ENCODE peak calls at places on chromosomes 2 and 18, in nine cellular contexts. One of them, this sample, is unnamed.

GRCh38 chr18:48866028-48866733 is 84.6 kb downstream of the SMAD7 start:
- DNase-seq in T-cell: no peak
- DNase-seq in EL: peak
- DNase-seq in CD8-positive, alpha-beta T cell: no peak
- DNase-seq in NCI-H1105: peak
- DNase-seq in AG04449: peak
- DNase-seq in right lobe of liver: no peak
- DNase-seq in stimulated activated CD4-positive, alpha-beta T cell treated with anti-CD3 and anti-CD28 coated beads, Interleukin-1b, Interleukin-23, amount 100 ng/mL, for 24 hours: no peak
- DNase-seq in RPMI8226: peak
- DNase-seq in this sample: no peak

GRCh38 chr18:14085770-14086458 is 46.3 kb downstream of the ZNF519 start:
- DNase-seq in T-cell: no peak
- DNase-seq in EL: no peak
- DNase-seq in CD8-positive, alpha-beta T cell: no peak
- DNase-seq in NCI-H1105: no peak
- DNase-seq in AG04449: no peak
- DNase-seq in right lobe of liver: no peak
- DNase-seq in stimulated activated CD4-positive, alpha-beta T cell treated with anti-CD3 and anti-CD28 coated beads, Interleukin-1b, Interleukin-23, amount 100 ng/mL, for 24 hours: no peak
- DNase-seq in RPMI8226: no peak
- DNase-seq in this sample: no peak

GRCh38 chr18:30971338-30971956 is 71.1 kb downstream of the DSC3 start:
- DNase-seq in T-cell: no peak
- DNase-seq in EL: peak
- DNase-seq in CD8-positive, alpha-beta T cell: no peak
- DNase-seq in NCI-H1105: peak
- DNase-seq in AG04449: no peak
- DNase-seq in right lobe of liver: no peak
- DNase-seq in stimulated activated CD4-positive, alpha-beta T cell treated with anti-CD3 and anti-CD28 coated beads, Interleukin-1b, Interleukin-23, amount 100 ng/mL, for 24 hours: no peak
- DNase-seq in RPMI8226: peak
- DNase-seq in this sample: no peak

GRCh38 chr2:191401287-191401686 is 156.1 kb downstream of the MYO1B start:
- DNase-seq in T-cell: no peak
- DNase-seq in EL: peak
- DNase-seq in CD8-positive, alpha-beta T cell: no peak
- DNase-seq in NCI-H1105: no peak
- DNase-seq in AG04449: peak
- DNase-seq in right lobe of liver: no peak
- DNase-seq in stimulated activated CD4-positive, alpha-beta T cell treated with anti-CD3 and anti-CD28 coated beads, Interleukin-1b, Interleukin-23, amount 100 ng/mL, for 24 hours: no peak
- DNase-seq in RPMI8226: no peak
- DNase-seq in this sample: no peak

GRCh38 chr18:44637210-44638051 is 43.3 kb upstream of the SETBP1 start:
- DNase-seq in T-cell: no peak
- DNase-seq in EL: peak
- DNase-seq in CD8-positive, alpha-beta T cell: no peak
- DNase-seq in NCI-H1105: no peak
- DNase-seq in AG04449: no peak
- DNase-seq in right lobe of liver: no peak
- DNase-seq in stimulated activated CD4-positive, alpha-beta T cell treated with anti-CD3 and anti-CD28 coated beads, Interleukin-1b, Interleukin-23, amount 100 ng/mL, for 24 hours: no peak
- DNase-seq in RPMI8226: no peak
- DNase-seq in this sample: no peak

GRCh38 chr2:232299927-232300674 is 78.5 kb upstream of the ALPP start:
- DNase-seq in T-cell: no peak
- DNase-seq in EL: no peak
- DNase-seq in CD8-positive, alpha-beta T cell: no peak
- DNase-seq in NCI-H1105: no peak
- DNase-seq in AG04449: no peak
- DNase-seq in right lobe of liver: no peak
- DNase-seq in stimulated activated CD4-positive, alpha-beta T cell treated with anti-CD3 and anti-CD28 coated beads, Interleukin-1b, Interleukin-23, amount 100 ng/mL, for 24 hours: no peak
- DNase-seq in RPMI8226: no peak
- DNase-seq in this sample: no peak

GRCh38 chr18:24094561-24094960 is 44.3 kb upstream of the CABYR start:
- DNase-seq in T-cell: no peak
- DNase-seq in EL: no peak
- DNase-seq in CD8-positive, alpha-beta T cell: no peak
- DNase-seq in NCI-H1105: no peak
- DNase-seq in AG04449: no peak
- DNase-seq in right lobe of liver: no peak
- DNase-seq in stimulated activated CD4-positive, alpha-beta T cell treated with anti-CD3 and anti-CD28 coated beads, Interleukin-1b, Interleukin-23, amount 100 ng/mL, for 24 hours: no peak
- DNase-seq in RPMI8226: no peak
- DNase-seq in this sample: no peak

GRCh38 chr2:119533560-119533959 is 9.3 kb upstream of the SCTR start:
- DNase-seq in T-cell: no peak
- DNase-seq in EL: no peak
- DNase-seq in CD8-positive, alpha-beta T cell: no peak
- DNase-seq in NCI-H1105: no peak
- DNase-seq in AG04449: no peak
- DNase-seq in right lobe of liver: no peak
- DNase-seq in stimulated activated CD4-positive, alpha-beta T cell treated with anti-CD3 and anti-CD28 coated beads, Interleukin-1b, Interleukin-23, amount 100 ng/mL, for 24 hours: no peak
- DNase-seq in RPMI8226: no peak
- DNase-seq in this sample: no peak

GRCh38 chr2:191020742-191021381 is 6.9 kb upstream of the STAT1 start:
- DNase-seq in T-cell: no peak
- DNase-seq in EL: peak
- DNase-seq in CD8-positive, alpha-beta T cell: no peak
- DNase-seq in NCI-H1105: no peak
- DNase-seq in AG04449: peak
- DNase-seq in right lobe of liver: no peak
- DNase-seq in stimulated activated CD4-positive, alpha-beta T cell treated with anti-CD3 and anti-CD28 coated beads, Interleukin-1b, Interleukin-23, amount 100 ng/mL, for 24 hours: no peak
- DNase-seq in RPMI8226: peak
- DNase-seq in this sample: no peak

GRCh38 chr18:4035521-4035920 is 419.6 kb downstream of the DLGAP1 start:
- DNase-seq in T-cell: no peak
- DNase-seq in EL: no peak
- DNase-seq in CD8-positive, alpha-beta T cell: no peak
- DNase-seq in NCI-H1105: no peak
- DNase-seq in AG04449: no peak
- DNase-seq in right lobe of liver: no peak
- DNase-seq in stimulated activated CD4-positive, alpha-beta T cell treated with anti-CD3 and anti-CD28 coated beads, Interleukin-1b, Interleukin-23, amount 100 ng/mL, for 24 hours: no peak
- DNase-seq in RPMI8226: no peak
- DNase-seq in this sample: no peak

GRCh38 chr2:136116111-136116812 is 1.7 kb downstream of the CXCR4 start:
- DNase-seq in T-cell: peak
- DNase-seq in EL: no peak
- DNase-seq in CD8-positive, alpha-beta T cell: peak
- DNase-seq in NCI-H1105: peak
- DNase-seq in AG04449: no peak
- DNase-seq in right lobe of liver: peak
- DNase-seq in stimulated activated CD4-positive, alpha-beta T cell treated with anti-CD3 and anti-CD28 coated beads, Interleukin-1b, Interleukin-23, amount 100 ng/mL, for 24 hours: no peak
- DNase-seq in RPMI8226: peak
- DNase-seq in this sample: no peak